ENCODE peak calls at places on chromosomes 11 and 22, in six cellular contexts. One of them, this sample, is unnamed.

GRCh38 chr11:8352852-8353505 is 89.3 kb upstream of the LMO1 start:
- DNase-seq in A673: no peak
- DNase-seq in uterus: no peak
- DNase-seq in H9: no peak
- DNase-seq in substantia nigra: no peak
- DNase-seq in K562: no peak
- DNase-seq in this sample: no peak

GRCh38 chr11:116691779-116692178 is 81.0 kb downstream of the BUD13 start:
- DNase-seq in A673: peak; percentile 61
- DNase-seq in substantia nigra: peak; percentile 15
- DNase-seq in H9: peak; percentile 78
- DNase-seq in K562: peak; percentile 84
- DNase-seq in uterus: peak; percentile 37
- DNase-seq in this sample: no peak

GRCh38 chr22:46464296-46464695 is 73.1 kb downstream of the CELSR1 start:
- DNase-seq in substantia nigra: no peak
- DNase-seq in H9: no peak
- DNase-seq in uterus: no peak
- DNase-seq in K562: no peak
- DNase-seq in A673: no peak
- DNase-seq in this sample: no peak

GRCh38 chr11:130817608-130817944 is 98.7 kb downstream of the SNX19 start:
- DNase-seq in H9: no peak
- DNase-seq in uterus: no peak
- DNase-seq in substantia nigra: no peak
- DNase-seq in K562: no peak
- DNase-seq in A673: no peak
- DNase-seq in this sample: no peak

GRCh38 chr11:95092549-95093324 is 3.1 kb downstream of the ENDOD1 start:
- DNase-seq in A673: peak; percentile 40
- DNase-seq in H9: no peak
- DNase-seq in uterus: no peak
- DNase-seq in substantia nigra: peak; percentile 44
- DNase-seq in K562: peak; percentile 38
- DNase-seq in this sample: no peak

GRCh38 chr11:81165164-81165563 is 1568.5 kb downstream of the FAM181B start:
- DNase-seq in substantia nigra: no peak
- DNase-seq in K562: no peak
- DNase-seq in H9: no peak
- DNase-seq in A673: peak; percentile 61
- DNase-seq in uterus: no peak
- DNase-seq in this sample: no peak

GRCh38 chr22:32411388-32411787 is 659 bp downstream of the RTCB start:
- DNase-seq in substantia nigra: no peak
- DNase-seq in A673: no peak
- DNase-seq in K562: peak; percentile 10
- DNase-seq in H9: no peak
- DNase-seq in uterus: no peak
- DNase-seq in this sample: no peak

GRCh38 chr22:48700566-48701295 is 1126.9 kb downstream of the BRD1 start:
- DNase-seq in A673: peak; percentile 11
- DNase-seq in uterus: no peak
- DNase-seq in K562: no peak
- DNase-seq in substantia nigra: peak; percentile 51
- DNase-seq in H9: no peak
- DNase-seq in this sample: no peak

GRCh38 chr11:31764186-31764730 is 46.9 kb downstream of the PAX6 start:
- DNase-seq in K562: no peak
- DNase-seq in H9: no peak
- DNase-seq in A673: no peak
- DNase-seq in uterus: no peak
- DNase-seq in substantia nigra: no peak
- DNase-seq in this sample: no peak

GRCh38 chr11:22875869-22876473 is 15.7 kb upstream of the CCDC179 start:
- DNase-seq in uterus: peak; percentile 22
- DNase-seq in A673: peak; percentile 84
- DNase-seq in K562: peak; percentile 70
- DNase-seq in substantia nigra: peak; percentile 21
- DNase-seq in H9: peak; percentile 37
- DNase-seq in this sample: peak; percentile 55

GRCh38 chr11:92867913-92868619 is 101.4 kb upstream of the MTNR1B start:
- DNase-seq in H9: no peak
- DNase-seq in substantia nigra: no peak
- DNase-seq in A673: no peak
- DNase-seq in K562: no peak
- DNase-seq in uterus: no peak
- DNase-seq in this sample: no peak

GRCh38 chr22:20239063-20239950 is 28.8 kb downstream of the RTN4R start:
- DNase-seq in K562: peak; percentile 88
- DNase-seq in uterus: peak; percentile 73
- DNase-seq in substantia nigra: no peak
- DNase-seq in H9: no peak
- DNase-seq in A673: peak; percentile 22
- DNase-seq in this sample: no peak

GRCh38 chr11:61905801-61906521 is 11.4 kb downstream of the RAB3IL1 start:
- DNase-seq in uterus: no peak
- DNase-seq in H9: no peak
- DNase-seq in A673: no peak
- DNase-seq in substantia nigra: no peak
- DNase-seq in K562: no peak
- DNase-seq in this sample: no peak

GRCh38 chr22:30701872-30702271 is 7.2 kb downstream of the OSBP2 start:
- DNase-seq in K562: no peak
- DNase-seq in H9: no peak
- DNase-seq in A673: no peak
- DNase-seq in substantia nigra: no peak
- DNase-seq in uterus: no peak
- DNase-seq in this sample: no peak
- H3K27ac ChIP-seq in K562: no peak overlapping the region
- H3K27ac ChIP-seq in H9: no peak overlapping the region
- H3K27ac ChIP-seq in A673: no peak overlapping the region
- H3K27ac ChIP-seq in substantia nigra: no peak overlapping the region
- H3K27ac ChIP-seq in uterus: no peak overlapping the region
- H3K27ac ChIP-seq in this sample: no peak overlapping the region

GRCh38 chr11:18347471-18348125 is 25.2 kb downstream of the GTF2H1 start:
- DNase-seq in K562: no peak
- DNase-seq in H9: no peak
- DNase-seq in uterus: no peak
- DNase-seq in A673: peak; percentile 71
- DNase-seq in substantia nigra: no peak
- DNase-seq in this sample: no peak
- H3K27ac ChIP-seq in K562: no peak overlapping the region
- H3K27ac ChIP-seq in H9: no peak overlapping the region
- H3K27ac ChIP-seq in uterus: no peak overlapping the region
- H3K27ac ChIP-seq in A673: peak overlapping the region; percentile 90
- H3K27ac ChIP-seq in substantia nigra: no peak overlapping the region
- H3K27ac ChIP-seq in this sample: no peak overlapping the region

GRCh38 chr11:83069441-83070043 is 2.2 kb downstream of the RAB30 start:
- DNase-seq in H9: no peak
- DNase-seq in uterus: no peak
- DNase-seq in A673: no peak
- DNase-seq in K562: no peak
- DNase-seq in substantia nigra: no peak
- DNase-seq in this sample: no peak
- H3K27ac ChIP-seq in H9: no peak overlapping the region
- H3K27ac ChIP-seq in uterus: peak overlapping the region; percentile 94
- H3K27ac ChIP-seq in A673: no peak overlapping the region
- H3K27ac ChIP-seq in K562: no peak overlapping the region
- H3K27ac ChIP-seq in substantia nigra: no peak overlapping the region
- H3K27ac ChIP-seq in this sample: no peak overlapping the region

DNA sequence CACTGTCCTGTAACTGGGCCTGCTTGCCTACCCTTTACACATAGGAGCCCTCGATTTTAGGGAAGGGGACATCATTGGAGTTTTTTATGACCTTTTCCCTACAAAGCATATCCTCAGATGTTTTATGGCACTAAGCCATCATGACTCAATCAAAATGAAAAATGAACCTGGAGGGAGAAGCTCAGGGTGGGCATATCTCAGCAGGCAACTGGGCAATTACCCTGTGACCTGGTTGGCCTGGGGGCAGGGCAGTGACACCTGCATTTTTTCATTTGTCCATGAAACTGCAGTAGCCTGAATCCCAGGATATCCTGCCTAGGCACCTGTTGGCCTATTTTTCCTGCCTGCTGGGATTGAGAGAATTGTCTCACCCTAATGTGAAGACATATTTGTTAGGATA is 45.2 kb upstream of the BLID start:
- DNase-seq in substantia nigra: no peak
- DNase-seq in H9: no peak
- DNase-seq in A673: no peak
- DNase-seq in K562: no peak
- DNase-seq in uterus: no peak
- DNase-seq in this sample: no peak
- H3K27ac ChIP-seq in substantia nigra: peak overlapping the region; percentile 81
- H3K27ac ChIP-seq in H9: no peak overlapping the region
- H3K27ac ChIP-seq in A673: no peak overlapping the region
- H3K27ac ChIP-seq in K562: no peak overlapping the region
- H3K27ac ChIP-seq in uterus: peak overlapping the region; percentile 87
- H3K27ac ChIP-seq in this sample: no peak overlapping the region

GRCh38 chr11:64803163-64803845 is at the start of gene MAP4K2:
- DNase-seq in H9: peak; percentile 90
- DNase-seq in substantia nigra: peak; percentile 87
- DNase-seq in uterus: peak; percentile 91
- DNase-seq in K562: peak; percentile 98
- DNase-seq in A673: peak; percentile 94
- DNase-seq in this sample: peak; percentile 70

GRCh38 chr11:64803846-64804345 is 882 bp upstream of the MAP4K2 start:
- DNase-seq in A673: no peak
- DNase-seq in H9: peak; percentile 77
- DNase-seq in K562: no peak
- DNase-seq in uterus: peak; percentile 37
- DNase-seq in substantia nigra: no peak
- DNase-seq in this sample: no peak

GRCh38 chr11:64801591-64802369 is 1.2 kb downstream of the MAP4K2 start:
- DNase-seq in H9: peak; percentile 20
- DNase-seq in A673: peak; percentile 44
- DNase-seq in substantia nigra: no peak
- DNase-seq in K562: no peak
- DNase-seq in uterus: no peak
- DNase-seq in this sample: no peak

GRCh38 chr11:64800633-64801464 is 2.2 kb downstream of the MAP4K2 start:
- DNase-seq in K562: peak; percentile 43
- DNase-seq in A673: no peak
- DNase-seq in uterus: no peak
- DNase-seq in substantia nigra: no peak
- DNase-seq in H9: peak; percentile 20
- DNase-seq in this sample: no peak

GRCh38 chr11:64802370-64803162 is 448 bp downstream of the MAP4K2 start:
- DNase-seq in H9: no peak
- DNase-seq in uterus: peak; percentile 61
- DNase-seq in K562: no peak
- DNase-seq in A673: no peak
- DNase-seq in substantia nigra: no peak
- DNase-seq in this sample: no peak
- H3K27ac ChIP-seq in H9: no peak overlapping the region
- H3K27ac ChIP-seq in uterus: peak overlapping the region; percentile 96
- H3K27ac ChIP-seq in K562: no peak overlapping the region
- H3K27ac ChIP-seq in A673: peak overlapping the region; percentile 85
- H3K27ac ChIP-seq in substantia nigra: peak overlapping the region; percentile 89
- H3K27ac ChIP-seq in this sample: no peak overlapping the region

DNA sequence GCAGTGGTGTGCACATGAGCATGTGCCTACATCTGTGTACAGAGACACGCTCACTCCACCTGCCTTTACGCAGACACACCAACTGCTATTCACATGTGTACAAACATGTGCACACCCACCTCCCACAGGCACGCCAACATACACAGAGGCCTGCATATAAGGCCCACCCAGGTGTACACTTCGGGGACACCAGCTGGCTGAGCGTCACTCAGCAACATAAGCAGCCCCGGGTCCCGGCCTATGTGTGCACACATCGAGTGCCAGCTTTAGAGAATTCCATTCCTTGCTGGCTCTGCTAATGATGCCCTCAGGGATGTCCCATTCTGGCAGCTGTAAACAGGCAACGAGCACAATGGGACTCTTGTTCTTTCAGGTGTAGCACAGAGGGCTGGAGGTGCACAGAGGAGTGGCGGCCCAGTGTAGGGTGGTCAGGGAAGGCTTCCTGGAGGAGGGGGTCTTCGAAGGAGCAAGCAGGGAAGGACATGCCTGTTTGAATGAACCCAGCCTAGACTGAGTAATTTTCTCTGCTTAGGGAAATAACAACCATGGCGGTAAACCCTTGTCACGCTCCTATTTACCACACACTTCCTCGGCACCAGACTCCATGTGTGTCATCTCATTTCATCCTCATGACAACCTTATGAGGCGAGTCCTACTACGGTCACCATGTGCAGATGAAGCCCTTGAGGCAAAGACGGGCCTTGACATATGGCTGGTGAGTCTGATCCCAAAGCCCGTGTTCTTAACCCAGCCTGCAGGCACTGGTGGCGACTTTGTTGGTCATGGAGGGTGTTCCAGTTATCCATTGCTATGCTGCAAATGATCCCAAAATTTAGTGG is 35.1 kb downstream of the RPL3 start:
- DNase-seq in H9: no peak
- DNase-seq in uterus: no peak
- DNase-seq in substantia nigra: no peak
- DNase-seq in A673: no peak
- DNase-seq in K562: no peak
- DNase-seq in this sample: no peak
- H3K27ac ChIP-seq in H9: no peak overlapping the region
- H3K27ac ChIP-seq in uterus: peak overlapping the region; percentile 37
- H3K27ac ChIP-seq in substantia nigra: no peak overlapping the region
- H3K27ac ChIP-seq in A673: no peak overlapping the region
- H3K27ac ChIP-seq in K562: peak overlapping the region; percentile 91
- H3K27ac ChIP-seq in this sample: no peak overlapping the region

This sample was measured in iPS DF 6.9.